ENCODE peak calls at places on chromosomes 16 and 17, in seven cellular contexts. D is transverse colon, U is GM12878, T is esophagus muscularis mucosa, J is H1, E is stomach, Q is K562. V is an unnamed sample.

GRCh38 chr16:31331141-31331764 is 23.7 kb upstream of the ITGAX start:
- DNase-seq in E (no peak), J (no peak), Q (no peak), U (no peak), T (peak; percentile 64), D (no peak), V (peak; percentile 40)

GRCh38 chr16:22092143-22092933 is at the start of gene VWA3A:
- DNase-seq in U (no peak), E (no peak), D (no peak), J (no peak), Q (no peak), T (peak; percentile 88), V (no peak)

GRCh38 chr17:13958773-13959172 is 110.5 kb upstream of the COX10 start:
- DNase-seq in U (no peak), E (no peak), Q (no peak), J (no peak), D (no peak), T (no peak), V (no peak)

GRCh38 chr16:66299349-66299748 is 67.1 kb upstream of the CDH5 start:
- DNase-seq in T (no peak), D (no peak), U (no peak), J (no peak), Q (no peak), E (no peak), V (peak; percentile 11)

GRCh38 chr16:58960484-58960883 is 226.4 kb upstream of the GOT2 start:
- DNase-seq in D (no peak), J (no peak), T (no peak), Q (no peak), E (no peak), U (no peak), V (no peak)

GRCh38 chr16:84505249-84506156 is 1.0 kb upstream of the MEAK7 start:
- DNase-seq in Q (no peak), D (no peak), E (no peak), U (no peak), T (no peak), J (no peak), V (no peak)

GRCh38 chr16:9102379-9102778 is 10.9 kb downstream of the HAPSTR1 start:
- DNase-seq in D (no peak), Q (no peak), T (no peak), J (no peak), U (no peak), E (no peak), V (no peak)

GRCh38 chr17:21127508-21128077 is 829 bp downstream of the DHRS7B start:
- DNase-seq in T (no peak), U (no peak), D (no peak), E (no peak), Q (no peak), J (no peak), V (no peak)

GRCh38 chr17:2214047-2214717 is 89.4 kb downstream of the SMG6 start:
- DNase-seq in J (no peak), D (peak; percentile 29), U (no peak), E (no peak), Q (peak; percentile 55), T (peak; percentile 94), V (peak; percentile 83)

GRCh38 chr17:2343421-2343820 is 6.1 kb downstream of the SGSM2 start:
- DNase-seq in J (no peak), T (no peak), D (peak; percentile 19), E (no peak), U (no peak), Q (no peak), V (peak; percentile 35)

GRCh38 chr16:3101841-3102470 is 2.9 kb upstream of the ZSCAN10 start:
- DNase-seq in Q (no peak), U (no peak), E (no peak), T (no peak), J (no peak), D (no peak), V (no peak)

GRCh38 chr16:88703486-88704309 is 2.5 kb downstream of the RNF166 start:
- DNase-seq in E (peak; percentile 43), T (no peak), D (peak; percentile 62), J (no peak), U (no peak), Q (no peak), V (no peak)

GRCh38 chr17:69547947-69548346 is 133.4 kb downstream of the MAP2K6 start:
- DNase-seq in J (no peak), D (no peak), E (no peak), U (no peak), T (no peak), Q (no peak), V (no peak)

GRCh38 chr17:67474081-67474661 is 97.1 kb downstream of the PITPNC1 start:
- DNase-seq in J (no peak), U (no peak), E (no peak), Q (no peak), T (no peak), D (no peak), V (peak; percentile 77)

GRCh38 chr17:2011421-2012371 is 13.4 kb downstream of the RTN4RL1 start:
- DNase-seq in U (no peak), J (no peak), D (peak; percentile 68), T (no peak), Q (no peak), E (peak; percentile 73), V (no peak)

GRCh38 chr17:42674755-42675347 is 1.9 kb downstream of the PLEKHH3 start:
- DNase-seq in D (peak; percentile 32), E (peak; percentile 66), U (no peak), J (no peak), Q (no peak), T (no peak), V (no peak)

GRCh38 chr16:85645021-85645589 is 32.0 kb downstream of the GSE1 start:
- DNase-seq in D (peak; percentile 54), U (no peak), T (no peak), J (no peak), Q (no peak), E (peak; percentile 55), V (no peak)

GRCh38 chr16:54594646-54595381 is 308.2 kb upstream of the IRX3 start:
- DNase-seq in U (no peak), Q (no peak), J (no peak), T (peak; percentile 74), E (no peak), D (no peak), V (no peak)

GRCh38 chr16:31198207-31198882 is 4.2 kb downstream of the PYCARD start:
- DNase-seq in J (no peak), D (no peak), U (no peak), T (no peak), E (no peak), Q (no peak), V (no peak)

GRCh38 chr16:25151996-25152395 is 40.5 kb downstream of the LCMT1 start:
- DNase-seq in T (no peak), Q (no peak), D (no peak), U (no peak), E (no peak), J (no peak), V (no peak)

GRCh38 chr16:58960034-58960433 is 225.9 kb upstream of the GOT2 start:
- DNase-seq in J (no peak), T (no peak), U (no peak), Q (no peak), D (no peak), E (no peak), V (no peak)

GRCh38 chr17:48610282-48611211 is at the start of gene HOXB7:
- DNase-seq in T (no peak), U (no peak), J (no peak), Q (peak; percentile 74), E (peak; percentile 45), D (peak; percentile 88), V (peak; percentile 88)
- TF ChIP-seq POLR2A in T (no peak), U (peak; percentile 68), J (no peak), Q (peak; percentile 47), E (no peak), D (peak; percentile 89), V (no peak)

GRCh38 chr17:40553694-40554534 is 11.4 kb downstream of the CCR7 start:
- DNase-seq in Q (peak; percentile 91), D (no peak), J (no peak), E (peak; percentile 25), T (peak; percentile 91), U (no peak), V (peak; percentile 89)
- TF ChIP-seq EP300 in Q (peak; percentile 79), D (no peak), J (no peak), E (no peak), T (no peak), U (no peak), V (no peak)

GRCh38 chr17:17749921-17750320 is 68.7 kb downstream of the RAI1 start:
- DNase-seq in T (no peak), Q (peak; percentile 58), J (peak; percentile 69), D (peak; percentile 47), U (peak; percentile 51), E (peak; percentile 48), V (no peak)
- TF ChIP-seq POLR2AphosphoS5 in T (no peak), Q (no peak), J (no peak), D (no peak), U (no peak), E (no peak), V (no peak)

GRCh38 chr17:77441130-77441920 is 300.6 kb downstream of the SEC14L1 start:
- DNase-seq in T (no peak), U (peak; percentile 98), J (no peak), E (no peak), D (peak; percentile 57), Q (no peak), V (no peak)

GRCh38 chr17:77437747-77438146 is 297.0 kb downstream of the SEC14L1 start:
- DNase-seq in U (no peak), J (no peak), T (no peak), E (no peak), D (no peak), Q (no peak), V (no peak)

GRCh38 chr17:77440571-77440981 is 299.8 kb downstream of the SEC14L1 start:
- DNase-seq in T (no peak), J (no peak), Q (no peak), U (no peak), E (no peak), D (peak; percentile 29), V (no peak)

GRCh38 chr17:77438241-77439204 is 297.8 kb downstream of the SEC14L1 start:
- DNase-seq in Q (no peak), T (no peak), E (no peak), J (no peak), U (no peak), D (no peak), V (no peak)

DNA sequence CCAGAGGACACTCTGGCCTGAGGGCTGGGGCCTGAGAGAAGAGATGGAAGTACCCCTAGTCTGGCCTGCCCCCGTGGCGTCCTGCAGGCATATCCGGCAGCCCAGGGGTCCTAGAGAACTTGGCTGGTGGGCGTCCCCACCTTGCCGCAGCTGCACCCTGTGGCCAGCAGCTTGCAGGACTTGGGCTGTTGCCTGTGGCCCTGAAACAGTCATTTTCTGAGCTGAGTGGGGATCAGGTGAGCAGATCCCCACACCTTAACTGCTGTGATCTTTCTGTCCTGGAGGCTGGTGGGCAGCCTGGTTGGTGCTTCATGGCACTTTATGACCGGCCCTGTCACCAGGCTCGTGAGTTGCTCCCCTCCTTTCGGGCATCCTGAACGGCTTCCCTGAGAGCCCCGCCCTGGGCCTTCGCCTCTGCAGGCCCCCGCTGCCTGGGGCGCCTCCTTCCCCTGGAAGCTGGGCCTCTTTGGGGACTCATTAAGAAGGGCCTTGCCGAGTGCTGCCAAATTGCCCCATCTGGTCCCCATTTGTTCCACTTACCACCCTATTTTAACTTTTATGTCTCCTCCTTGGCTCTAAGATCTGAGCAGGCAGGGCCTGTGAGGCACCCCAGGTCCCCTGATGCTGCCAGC is 298.7 kb downstream of the SEC14L1 start:
- DNase-seq in D (no peak), U (no peak), T (no peak), Q (no peak), J (no peak), E (no peak), V (no peak)
- TF ChIP-seq POLR2A in D (no peak), U (no peak), T (no peak), Q (no peak), J (no peak), E (no peak), V (no peak)